ENCODE peak calls at places on chromosomes 7 and 10, in five cellular contexts. One of them, this sample, is unnamed.

GRCh38 chr7:81845628-81846259 is 75.9 kb upstream of the HGF start:
- DNase-seq in body of pancreas: no peak
- DNase-seq in HCT116: no peak
- DNase-seq in upper lobe of left lung: no peak
- DNase-seq in adrenal gland: no peak
- DNase-seq in this sample: no peak

GRCh38 chr7:135758531-135758932 is 9.9 kb upstream of the FAM180A start:
- DNase-seq in HCT116: no peak
- DNase-seq in upper lobe of left lung: no peak
- DNase-seq in adrenal gland: no peak
- DNase-seq in body of pancreas: peak; percentile 34
- DNase-seq in this sample: no peak

GRCh38 chr7:129163875-129164544 is 19.5 kb downstream of the TSPAN33 start:
- DNase-seq in body of pancreas: no peak
- DNase-seq in upper lobe of left lung: no peak
- DNase-seq in adrenal gland: no peak
- DNase-seq in HCT116: peak; percentile 36
- DNase-seq in this sample: no peak

GRCh38 chr7:149654588-149654987 is 118.8 kb downstream of the ZNF467 start:
- DNase-seq in adrenal gland: no peak
- DNase-seq in body of pancreas: no peak
- DNase-seq in HCT116: no peak
- DNase-seq in upper lobe of left lung: no peak
- DNase-seq in this sample: no peak

GRCh38 chr7:140544278-140544896 is 65.1 kb upstream of the MKRN1 start:
- DNase-seq in adrenal gland: no peak
- DNase-seq in upper lobe of left lung: no peak
- DNase-seq in HCT116: no peak
- DNase-seq in body of pancreas: peak; percentile 92
- DNase-seq in this sample: no peak

GRCh38 chr7:39525926-39526325 is 40.3 kb upstream of the YAE1 start:
- DNase-seq in adrenal gland: no peak
- DNase-seq in upper lobe of left lung: no peak
- DNase-seq in HCT116: no peak
- DNase-seq in body of pancreas: no peak
- DNase-seq in this sample: no peak

GRCh38 chr7:147406521-147407115 is 1183.9 kb upstream of the C7orf33 start:
- DNase-seq in adrenal gland: no peak
- DNase-seq in upper lobe of left lung: no peak
- DNase-seq in body of pancreas: no peak
- DNase-seq in HCT116: no peak
- DNase-seq in this sample: no peak

GRCh38 chr10:29590598-29591415 is 44.0 kb downstream of the SVIL start:
- DNase-seq in adrenal gland: no peak
- DNase-seq in body of pancreas: no peak
- DNase-seq in upper lobe of left lung: no peak
- DNase-seq in HCT116: peak; percentile 21
- DNase-seq in this sample: no peak

GRCh38 chr7:44395067-44395466 is 69.7 kb upstream of the CAMK2B start:
- DNase-seq in body of pancreas: no peak
- DNase-seq in HCT116: no peak
- DNase-seq in upper lobe of left lung: no peak
- DNase-seq in adrenal gland: no peak
- DNase-seq in this sample: no peak

GRCh38 chr7:50782376-50783208 is at the start of gene GRB10:
- DNase-seq in upper lobe of left lung: peak; percentile 47
- DNase-seq in adrenal gland: peak; percentile 65
- DNase-seq in body of pancreas: peak; percentile 72
- DNase-seq in HCT116: no peak
- DNase-seq in this sample: no peak

GRCh38 chr7:65938336-65938895 is 43.6 kb downstream of the GUSB start:
- DNase-seq in body of pancreas: no peak
- DNase-seq in upper lobe of left lung: no peak
- DNase-seq in adrenal gland: peak; percentile 17
- DNase-seq in HCT116: no peak
- DNase-seq in this sample: no peak

GRCh38 chr7:51129527-51130472 is 186.8 kb downstream of the COBL start:
- DNase-seq in adrenal gland: no peak
- DNase-seq in HCT116: no peak
- DNase-seq in body of pancreas: no peak
- DNase-seq in upper lobe of left lung: no peak
- DNase-seq in this sample: no peak

GRCh38 chr10:119415536-119416527 is 126.7 kb downstream of the RGS10 start:
- DNase-seq in HCT116: no peak
- DNase-seq in upper lobe of left lung: no peak
- DNase-seq in body of pancreas: no peak
- DNase-seq in adrenal gland: no peak
- DNase-seq in this sample: no peak

GRCh38 chr10:47402681-47403301 is 18.7 kb upstream of the ZNF488 start:
- DNase-seq in body of pancreas: peak; percentile 55
- DNase-seq in HCT116: peak; percentile 73
- DNase-seq in upper lobe of left lung: no peak
- DNase-seq in adrenal gland: peak; percentile 89
- DNase-seq in this sample: no peak

DNA sequence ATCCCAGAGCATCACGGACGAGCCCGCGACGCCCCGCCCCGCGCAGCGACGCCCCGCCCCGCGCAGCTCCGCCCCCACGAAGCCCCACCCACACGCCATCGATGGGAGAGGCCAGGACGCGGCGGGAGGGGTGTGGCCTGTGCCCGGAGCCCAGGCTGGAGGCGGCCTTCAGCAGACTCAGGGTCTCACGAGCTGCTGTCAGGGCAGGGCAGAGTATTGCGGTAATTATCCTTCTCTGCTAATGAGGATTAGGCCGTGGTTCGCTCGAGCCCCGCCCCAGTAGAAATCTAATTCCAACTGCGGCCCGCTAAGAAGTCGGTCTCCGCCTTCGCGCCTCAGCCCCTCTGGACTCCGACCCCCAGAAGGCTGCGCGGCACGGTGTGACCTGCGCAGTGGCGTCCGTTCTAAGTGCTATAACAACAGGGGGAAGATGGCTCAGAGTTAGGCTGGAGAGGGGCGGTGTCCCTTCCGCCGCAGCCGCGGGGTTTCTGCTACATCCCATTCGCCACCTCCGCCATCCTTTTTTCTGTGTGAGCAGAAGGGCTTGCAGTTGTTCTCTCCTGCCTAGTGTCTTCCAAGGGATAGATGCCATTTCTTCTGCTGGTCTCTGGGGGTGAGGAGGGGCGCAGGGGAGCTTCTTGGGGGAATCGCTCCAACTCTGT is 337 bp upstream of the NT5C3A start:
- DNase-seq in body of pancreas: peak; percentile 93
- DNase-seq in upper lobe of left lung: peak; percentile 93
- DNase-seq in HCT116: peak; percentile 93
- DNase-seq in adrenal gland: peak; percentile 92
- DNase-seq in this sample: peak; percentile 90
- TF ChIP-seq POLR2A in body of pancreas: peak; percentile 61
- TF ChIP-seq POLR2A in upper lobe of left lung: no peak
- TF ChIP-seq POLR2A in HCT116: peak; percentile 76
- TF ChIP-seq POLR2A in adrenal gland: peak; percentile 61
- TF ChIP-seq POLR2A in this sample: peak; percentile 70

GRCh38 chr7:2044311-2044882 is 188.3 kb downstream of the MAD1L1 start:
- DNase-seq in upper lobe of left lung: no peak
- DNase-seq in body of pancreas: no peak
- DNase-seq in HCT116: no peak
- DNase-seq in adrenal gland: no peak
- DNase-seq in this sample: no peak
- H3K4me1 ChIP-seq in upper lobe of left lung: no peaks in the 10 kb centered on the region
- H3K4me1 ChIP-seq in body of pancreas: no peaks in the 10 kb centered on the region
- H3K4me1 ChIP-seq in HCT116: no peaks in the 10 kb centered on the region
- H3K4me1 ChIP-seq in adrenal gland: no peaks in the 10 kb centered on the region
- H3K4me1 ChIP-seq in this sample: no peaks in the 10 kb centered on the region

DNA sequence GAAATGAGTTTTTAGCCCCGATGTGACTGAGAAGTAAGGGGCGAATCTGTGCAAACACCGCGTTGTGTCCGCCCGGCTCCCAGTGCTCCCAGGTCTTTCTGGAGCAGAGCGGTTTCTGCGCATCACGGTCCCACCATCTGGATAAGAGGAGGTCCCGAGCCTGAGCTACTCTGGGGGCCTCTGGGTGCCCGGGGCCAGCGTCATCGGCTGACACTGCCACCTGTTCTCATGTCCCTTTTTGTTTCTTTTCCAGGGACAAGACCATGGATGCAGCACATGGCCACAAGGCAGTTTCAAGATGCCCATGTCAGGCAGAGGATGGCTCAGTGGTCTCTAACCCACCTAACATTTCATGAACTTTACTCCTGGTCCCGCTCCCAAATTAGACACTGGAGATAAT is 24.9 kb downstream of the KLF6 start:
- DNase-seq in HCT116: no peak
- DNase-seq in adrenal gland: no peak
- DNase-seq in body of pancreas: no peak
- DNase-seq in upper lobe of left lung: no peak
- DNase-seq in this sample: no peak
- H3K27me3 ChIP-seq in HCT116: no peaks in the 10 kb centered on the region
- H3K27me3 ChIP-seq in adrenal gland: no peaks in the 10 kb centered on the region
- H3K27me3 ChIP-seq in body of pancreas: no peaks in the 10 kb centered on the region
- H3K27me3 ChIP-seq in upper lobe of left lung: no peaks in the 10 kb centered on the region
- H3K27me3 ChIP-seq in this sample: no peaks in the 10 kb centered on the region

GRCh38 chr10:4243651-4244050 is 458.6 kb upstream of the KLF6 start:
- DNase-seq in HCT116: peak; percentile 61
- DNase-seq in body of pancreas: peak; percentile 24
- DNase-seq in adrenal gland: peak; percentile 47
- DNase-seq in upper lobe of left lung: no peak
- DNase-seq in this sample: no peak

GRCh38 chr10:4241724-4242345 is 456.8 kb upstream of the KLF6 start:
- DNase-seq in adrenal gland: no peak
- DNase-seq in HCT116: no peak
- DNase-seq in body of pancreas: peak; percentile 52
- DNase-seq in upper lobe of left lung: no peak
- DNase-seq in this sample: no peak

GRCh38 chr10:4242561-4243035 is 457.6 kb upstream of the KLF6 start:
- DNase-seq in body of pancreas: peak; percentile 14
- DNase-seq in HCT116: peak; percentile 52
- DNase-seq in adrenal gland: no peak
- DNase-seq in upper lobe of left lung: no peak
- DNase-seq in this sample: no peak

GRCh38 chr10:4240641-4241197 is 455.7 kb upstream of the KLF6 start:
- DNase-seq in HCT116: no peak
- DNase-seq in body of pancreas: no peak
- DNase-seq in upper lobe of left lung: no peak
- DNase-seq in adrenal gland: no peak
- DNase-seq in this sample: no peak

GRCh38 chr10:4243169-4243568 is 458.2 kb upstream of the KLF6 start:
- DNase-seq in HCT116: no peak
- DNase-seq in upper lobe of left lung: no peak
- DNase-seq in body of pancreas: no peak
- DNase-seq in adrenal gland: no peak
- DNase-seq in this sample: no peak
- TF ChIP-seq POLR2A in HCT116: no peak
- TF ChIP-seq POLR2A in upper lobe of left lung: no peak
- TF ChIP-seq POLR2A in body of pancreas: no peak
- TF ChIP-seq POLR2A in adrenal gland: no peak
- TF ChIP-seq POLR2A in this sample: no peak

GRCh38 chr10:125094111-125094705 is 66.2 kb downstream of the CTBP2 start:
- DNase-seq in adrenal gland: no peak
- DNase-seq in HCT116: no peak
- DNase-seq in body of pancreas: no peak
- DNase-seq in upper lobe of left lung: no peak
- DNase-seq in this sample: no peak

GRCh38 chr10:125096371-125096770 is 64.0 kb downstream of the CTBP2 start:
- DNase-seq in adrenal gland: no peak
- DNase-seq in body of pancreas: no peak
- DNase-seq in HCT116: no peak
- DNase-seq in upper lobe of left lung: no peak
- DNase-seq in this sample: no peak

GRCh38 chr10:125095776-125096175 is 64.6 kb downstream of the CTBP2 start:
- DNase-seq in body of pancreas: no peak
- DNase-seq in upper lobe of left lung: no peak
- DNase-seq in HCT116: no peak
- DNase-seq in adrenal gland: no peak
- DNase-seq in this sample: no peak

GRCh38 chr10:125094826-125095225 is 65.5 kb downstream of the CTBP2 start:
- DNase-seq in body of pancreas: no peak
- DNase-seq in upper lobe of left lung: no peak
- DNase-seq in adrenal gland: no peak
- DNase-seq in HCT116: no peak
- DNase-seq in this sample: no peak

GRCh38 chr10:125095228-125095627 is 65.1 kb downstream of the CTBP2 start:
- DNase-seq in HCT116: no peak
- DNase-seq in body of pancreas: no peak
- DNase-seq in adrenal gland: no peak
- DNase-seq in upper lobe of left lung: no peak
- DNase-seq in this sample: no peak
- H3K4me1 ChIP-seq in HCT116: peaks cover 16% of the 10 kb centered on the region
- H3K4me1 ChIP-seq in body of pancreas: peaks cover 6% of the 10 kb centered on the region
- H3K4me1 ChIP-seq in adrenal gland: peaks cover 32% of the 10 kb centered on the region
- H3K4me1 ChIP-seq in upper lobe of left lung: peaks cover 37% of the 10 kb centered on the region
- H3K4me1 ChIP-seq in this sample: no peaks in the 10 kb centered on the region

GRCh38 chr7:77561354-77561753 is 24.3 kb downstream of the PTPN12 start:
- DNase-seq in upper lobe of left lung: no peak
- DNase-seq in body of pancreas: no peak
- DNase-seq in adrenal gland: no peak
- DNase-seq in HCT116: no peak
- DNase-seq in this sample: no peak
- H3K27me3 ChIP-seq in upper lobe of left lung: no peaks in the 10 kb centered on the region
- H3K27me3 ChIP-seq in body of pancreas: no peaks in the 10 kb centered on the region
- H3K27me3 ChIP-seq in adrenal gland: no peaks in the 10 kb centered on the region
- H3K27me3 ChIP-seq in HCT116: no peaks in the 10 kb centered on the region
- H3K27me3 ChIP-seq in this sample: no peaks in the 10 kb centered on the region